ENCODE peak calls at places on chromosome 1, in eight cellular contexts. One of them, this sample, is unnamed.
A peak's percentile ranks its signal among the peaks of the same experiment; 100 is the strongest.

GRCh38 chr1:156368889-156369684 is at the start of gene RHBG:
- DNase-seq in body of pancreas: peak; percentile 86
- DNase-seq in GM06990: no peak
- DNase-seq in LNCaP clone FGC: peak; percentile 22
- DNase-seq in upper lobe of right lung: peak; percentile 87
- DNase-seq in nephron progenitor cell: peak; percentile 56
- DNase-seq in H9: peak; percentile 84
- DNase-seq in dorsolateral prefrontal cortex: no peak
- DNase-seq in this sample: peak; percentile 45

GRCh38 chr1:164723296-164723731 is 164.3 kb downstream of the PBX1 start:
- DNase-seq in nephron progenitor cell: no peak
- DNase-seq in LNCaP clone FGC: no peak
- DNase-seq in dorsolateral prefrontal cortex: no peak
- DNase-seq in upper lobe of right lung: no peak
- DNase-seq in GM06990: no peak
- DNase-seq in body of pancreas: peak; percentile 67
- DNase-seq in H9: no peak
- DNase-seq in this sample: no peak

GRCh38 chr1:87956766-87957165 is 628.1 kb downstream of the LMO4 start:
- DNase-seq in GM06990: no peak
- DNase-seq in nephron progenitor cell: no peak
- DNase-seq in H9: no peak
- DNase-seq in body of pancreas: no peak
- DNase-seq in upper lobe of right lung: no peak
- DNase-seq in dorsolateral prefrontal cortex: no peak
- DNase-seq in LNCaP clone FGC: no peak
- DNase-seq in this sample: no peak

GRCh38 chr1:214316597-214316996 is 35.6 kb downstream of the SMYD2 start:
- DNase-seq in H9: peak; percentile 86
- DNase-seq in upper lobe of right lung: no peak
- DNase-seq in body of pancreas: peak; percentile 49
- DNase-seq in LNCaP clone FGC: peak; percentile 28
- DNase-seq in GM06990: no peak
- DNase-seq in nephron progenitor cell: no peak
- DNase-seq in dorsolateral prefrontal cortex: no peak
- DNase-seq in this sample: no peak

GRCh38 chr1:164961714-164962113 is 394.8 kb downstream of the LMX1A start:
- DNase-seq in GM06990: no peak
- DNase-seq in body of pancreas: no peak
- DNase-seq in LNCaP clone FGC: no peak
- DNase-seq in nephron progenitor cell: no peak
- DNase-seq in dorsolateral prefrontal cortex: no peak
- DNase-seq in upper lobe of right lung: no peak
- DNase-seq in H9: no peak
- DNase-seq in this sample: no peak

GRCh38 chr1:162070094-162070748 is 730 bp downstream of the NOS1AP start:
- DNase-seq in body of pancreas: peak; percentile 65
- DNase-seq in LNCaP clone FGC: no peak
- DNase-seq in H9: peak; percentile 60
- DNase-seq in nephron progenitor cell: no peak
- DNase-seq in GM06990: peak; percentile 10
- DNase-seq in dorsolateral prefrontal cortex: no peak
- DNase-seq in upper lobe of right lung: peak; percentile 65
- DNase-seq in this sample: no peak

GRCh38 chr1:226424228-226425003 is 16.5 kb upstream of the PARP1 start:
- DNase-seq in LNCaP clone FGC: no peak
- DNase-seq in GM06990: no peak
- DNase-seq in H9: no peak
- DNase-seq in body of pancreas: no peak
- DNase-seq in dorsolateral prefrontal cortex: no peak
- DNase-seq in upper lobe of right lung: no peak
- DNase-seq in nephron progenitor cell: no peak
- DNase-seq in this sample: no peak

GRCh38 chr1:199931666-199932377 is 95.7 kb upstream of the NR5A2 start:
- DNase-seq in H9: no peak
- DNase-seq in dorsolateral prefrontal cortex: no peak
- DNase-seq in nephron progenitor cell: no peak
- DNase-seq in GM06990: no peak
- DNase-seq in upper lobe of right lung: no peak
- DNase-seq in body of pancreas: peak; percentile 17
- DNase-seq in LNCaP clone FGC: no peak
- DNase-seq in this sample: no peak

GRCh38 chr1:17587693-17588047 is 48.2 kb downstream of the ARHGEF10L start:
- DNase-seq in GM06990: no peak
- DNase-seq in LNCaP clone FGC: no peak
- DNase-seq in H9: peak; percentile 80
- DNase-seq in body of pancreas: no peak
- DNase-seq in dorsolateral prefrontal cortex: no peak
- DNase-seq in nephron progenitor cell: no peak
- DNase-seq in upper lobe of right lung: no peak
- DNase-seq in this sample: no peak

GRCh38 chr1:118075116-118075515 is 109.9 kb downstream of the SPAG17 start:
- DNase-seq in LNCaP clone FGC: no peak
- DNase-seq in dorsolateral prefrontal cortex: no peak
- DNase-seq in nephron progenitor cell: no peak
- DNase-seq in GM06990: no peak
- DNase-seq in body of pancreas: no peak
- DNase-seq in upper lobe of right lung: no peak
- DNase-seq in H9: no peak
- DNase-seq in this sample: no peak

GRCh38 chr1:63643517-63643916 is 50.3 kb downstream of the PGM1 start:
- DNase-seq in GM06990: no peak
- DNase-seq in dorsolateral prefrontal cortex: no peak
- DNase-seq in body of pancreas: no peak
- DNase-seq in upper lobe of right lung: no peak
- DNase-seq in H9: no peak
- DNase-seq in nephron progenitor cell: no peak
- DNase-seq in LNCaP clone FGC: no peak
- DNase-seq in this sample: no peak

GRCh38 chr1:239545466-239545865 is 159.1 kb downstream of the CHRM3 start:
- DNase-seq in GM06990: no peak
- DNase-seq in H9: no peak
- DNase-seq in body of pancreas: no peak
- DNase-seq in upper lobe of right lung: no peak
- DNase-seq in LNCaP clone FGC: no peak
- DNase-seq in dorsolateral prefrontal cortex: no peak
- DNase-seq in nephron progenitor cell: no peak
- DNase-seq in this sample: no peak

GRCh38 chr1:24762133-24762676 is 17.0 kb downstream of the CLIC4 start:
- DNase-seq in LNCaP clone FGC: no peak
- DNase-seq in upper lobe of right lung: no peak
- DNase-seq in GM06990: no peak
- DNase-seq in nephron progenitor cell: no peak
- DNase-seq in dorsolateral prefrontal cortex: no peak
- DNase-seq in H9: no peak
- DNase-seq in body of pancreas: no peak
- DNase-seq in this sample: no peak

GRCh38 chr1:4587721-4588120 is 66.7 kb upstream of the AJAP1 start:
- DNase-seq in dorsolateral prefrontal cortex: no peak
- DNase-seq in GM06990: no peak
- DNase-seq in nephron progenitor cell: no peak
- DNase-seq in LNCaP clone FGC: no peak
- DNase-seq in body of pancreas: no peak
- DNase-seq in upper lobe of right lung: no peak
- DNase-seq in H9: no peak
- DNase-seq in this sample: no peak

GRCh38 chr1:94246692-94247145 is 9.3 kb upstream of the ARHGAP29 start:
- DNase-seq in nephron progenitor cell: peak; percentile 11
- DNase-seq in upper lobe of right lung: no peak
- DNase-seq in H9: no peak
- DNase-seq in body of pancreas: no peak
- DNase-seq in GM06990: no peak
- DNase-seq in LNCaP clone FGC: no peak
- DNase-seq in dorsolateral prefrontal cortex: no peak
- DNase-seq in this sample: no peak

GRCh38 chr1:107952989-107953388 is 12.0 kb downstream of the VAV3 start:
- DNase-seq in H9: no peak
- DNase-seq in dorsolateral prefrontal cortex: no peak
- DNase-seq in upper lobe of right lung: no peak
- DNase-seq in LNCaP clone FGC: no peak
- DNase-seq in nephron progenitor cell: no peak
- DNase-seq in GM06990: no peak
- DNase-seq in body of pancreas: no peak
- DNase-seq in this sample: no peak

GRCh38 chr1:27127419-27127818 is 27.5 kb downstream of the SLC9A1 start:
- DNase-seq in GM06990: no peak
- DNase-seq in upper lobe of right lung: no peak
- DNase-seq in body of pancreas: no peak
- DNase-seq in nephron progenitor cell: no peak
- DNase-seq in LNCaP clone FGC: no peak
- DNase-seq in dorsolateral prefrontal cortex: no peak
- DNase-seq in H9: no peak
- DNase-seq in this sample: no peak

GRCh38 chr1:244349103-244349531 is 102.6 kb downstream of the ADSS2 start:
- DNase-seq in LNCaP clone FGC: no peak
- DNase-seq in GM06990: no peak
- DNase-seq in body of pancreas: peak; percentile 46
- DNase-seq in nephron progenitor cell: no peak
- DNase-seq in H9: peak; percentile 7
- DNase-seq in dorsolateral prefrontal cortex: no peak
- DNase-seq in upper lobe of right lung: no peak
- DNase-seq in this sample: no peak

GRCh38 chr1:28173151-28173979 is 3.1 kb downstream of the PTAFR start:
- DNase-seq in H9: no peak
- DNase-seq in nephron progenitor cell: no peak
- DNase-seq in dorsolateral prefrontal cortex: peak; percentile 50
- DNase-seq in body of pancreas: no peak
- DNase-seq in GM06990: peak; percentile 52
- DNase-seq in LNCaP clone FGC: no peak
- DNase-seq in upper lobe of right lung: no peak
- DNase-seq in this sample: no peak

GRCh38 chr1:171611306-171611705 is 10.7 kb upstream of the MYOCOS start:
- DNase-seq in nephron progenitor cell: no peak
- DNase-seq in dorsolateral prefrontal cortex: no peak
- DNase-seq in GM06990: no peak
- DNase-seq in LNCaP clone FGC: no peak
- DNase-seq in body of pancreas: no peak
- DNase-seq in upper lobe of right lung: no peak
- DNase-seq in H9: no peak
- DNase-seq in this sample: no peak

GRCh38 chr1:45002650-45003645 is 8.2 kb downstream of the HECTD3 start:
- DNase-seq in body of pancreas: no peak
- DNase-seq in H9: no peak
- DNase-seq in GM06990: no peak
- DNase-seq in upper lobe of right lung: peak; percentile 53
- DNase-seq in dorsolateral prefrontal cortex: no peak
- DNase-seq in nephron progenitor cell: no peak
- DNase-seq in LNCaP clone FGC: no peak
- DNase-seq in this sample: no peak

GRCh38 chr1:200556005-200556404 is 64.5 kb downstream of the KIF14 start:
- DNase-seq in dorsolateral prefrontal cortex: no peak
- DNase-seq in upper lobe of right lung: no peak
- DNase-seq in body of pancreas: no peak
- DNase-seq in nephron progenitor cell: no peak
- DNase-seq in GM06990: no peak
- DNase-seq in LNCaP clone FGC: no peak
- DNase-seq in H9: no peak
- DNase-seq in this sample: no peak

GRCh38 chr1:214939180-214939579 is 143.4 kb upstream of the KCNK2 start:
- DNase-seq in dorsolateral prefrontal cortex: no peak
- DNase-seq in body of pancreas: no peak
- DNase-seq in LNCaP clone FGC: no peak
- DNase-seq in H9: no peak
- DNase-seq in upper lobe of right lung: no peak
- DNase-seq in GM06990: no peak
- DNase-seq in nephron progenitor cell: no peak
- DNase-seq in this sample: no peak

GRCh38 chr1:145962157-145963102 is 1.9 kb downstream of the ANKRD34A start:
- DNase-seq in H9: no peak
- DNase-seq in dorsolateral prefrontal cortex: peak; percentile 75
- DNase-seq in upper lobe of right lung: peak; percentile 77
- DNase-seq in nephron progenitor cell: peak; percentile 28
- DNase-seq in LNCaP clone FGC: no peak
- DNase-seq in body of pancreas: no peak
- DNase-seq in GM06990: peak; percentile 37
- DNase-seq in this sample: no peak

GRCh38 chr1:226100436-226101347 is 38.2 kb downstream of the H3-3A start:
- DNase-seq in dorsolateral prefrontal cortex: peak; percentile 48
- DNase-seq in GM06990: no peak
- DNase-seq in H9: no peak
- DNase-seq in LNCaP clone FGC: no peak
- DNase-seq in upper lobe of right lung: peak; percentile 75
- DNase-seq in body of pancreas: peak; percentile 49
- DNase-seq in nephron progenitor cell: peak; percentile 57
- DNase-seq in this sample: no peak

GRCh38 chr1:206797534-206798383 is 25.5 kb upstream of the IL10 start:
- DNase-seq in body of pancreas: peak; percentile 87
- DNase-seq in LNCaP clone FGC: no peak
- DNase-seq in GM06990: no peak
- DNase-seq in dorsolateral prefrontal cortex: no peak
- DNase-seq in H9: peak; percentile 65
- DNase-seq in upper lobe of right lung: no peak
- DNase-seq in nephron progenitor cell: peak; percentile 21
- DNase-seq in this sample: no peak

GRCh38 chr1:155273134-155273982 is at the start of gene CLK2:
- DNase-seq in nephron progenitor cell: peak; percentile 96
- DNase-seq in H9: peak; percentile 98
- DNase-seq in upper lobe of right lung: peak; percentile 99
- DNase-seq in body of pancreas: peak; percentile 96
- DNase-seq in LNCaP clone FGC: peak; percentile 81
- DNase-seq in GM06990: peak; percentile 99
- DNase-seq in dorsolateral prefrontal cortex: peak; percentile 93
- DNase-seq in this sample: peak; percentile 90

GRCh38 chr1:178379807-178380206 is 117.0 kb downstream of the CLEC20A start:
- DNase-seq in nephron progenitor cell: peak; percentile 54
- DNase-seq in dorsolateral prefrontal cortex: no peak
- DNase-seq in upper lobe of right lung: no peak
- DNase-seq in H9: peak; percentile 68
- DNase-seq in LNCaP clone FGC: no peak
- DNase-seq in body of pancreas: no peak
- DNase-seq in GM06990: no peak
- DNase-seq in this sample: no peak
- TF ChIP-seq CTCF in nephron progenitor cell: peak; percentile 73
- TF ChIP-seq CTCF in dorsolateral prefrontal cortex: no peak
- TF ChIP-seq CTCF in upper lobe of right lung: no peak
- TF ChIP-seq CTCF in H9: peak; percentile 88
- TF ChIP-seq CTCF in LNCaP clone FGC: peak; percentile 15
- TF ChIP-seq CTCF in body of pancreas: no peak
- TF ChIP-seq CTCF in GM06990: peak; percentile 34
- TF ChIP-seq CTCF in this sample: peak; percentile 43

GRCh38 chr1:192580351-192580962 is 4.9 kb downstream of the RGS1 start:
- DNase-seq in GM06990: no peak
- DNase-seq in H9: no peak
- DNase-seq in nephron progenitor cell: no peak
- DNase-seq in body of pancreas: peak; percentile 61
- DNase-seq in dorsolateral prefrontal cortex: no peak
- DNase-seq in LNCaP clone FGC: peak; percentile 32
- DNase-seq in upper lobe of right lung: no peak
- DNase-seq in this sample: no peak
- TF ChIP-seq CTCF in GM06990: peak; percentile 42
- TF ChIP-seq CTCF in H9: peak; percentile 53
- TF ChIP-seq CTCF in nephron progenitor cell: no peak
- TF ChIP-seq CTCF in body of pancreas: peak; percentile 78
- TF ChIP-seq CTCF in dorsolateral prefrontal cortex: peak; percentile 11
- TF ChIP-seq CTCF in LNCaP clone FGC: peak; percentile 74
- TF ChIP-seq CTCF in upper lobe of right lung: peak; percentile 39
- TF ChIP-seq CTCF in this sample: peak; percentile 28

GRCh38 chr1:78607944-78608343 is 12.3 kb upstream of the IFI44L start:
- DNase-seq in dorsolateral prefrontal cortex: no peak
- DNase-seq in H9: peak; percentile 37
- DNase-seq in LNCaP clone FGC: no peak
- DNase-seq in body of pancreas: no peak
- DNase-seq in upper lobe of right lung: no peak
- DNase-seq in nephron progenitor cell: no peak
- DNase-seq in GM06990: no peak
- DNase-seq in this sample: no peak
- TF ChIP-seq CTCF in dorsolateral prefrontal cortex: no peak
- TF ChIP-seq CTCF in H9: no peak
- TF ChIP-seq CTCF in LNCaP clone FGC: no peak
- TF ChIP-seq CTCF in body of pancreas: no peak
- TF ChIP-seq CTCF in upper lobe of right lung: no peak
- TF ChIP-seq CTCF in nephron progenitor cell: no peak
- TF ChIP-seq CTCF in GM06990: no peak
- TF ChIP-seq CTCF in this sample: no peak

GRCh38 chr1:1075148-1075935 is 1.2 kb upstream of the RNF223 start:
- DNase-seq in GM06990: no peak
- DNase-seq in H9: no peak
- DNase-seq in upper lobe of right lung: peak; percentile 61
- DNase-seq in LNCaP clone FGC: no peak
- DNase-seq in dorsolateral prefrontal cortex: no peak
- DNase-seq in nephron progenitor cell: peak; percentile 7
- DNase-seq in body of pancreas: no peak
- DNase-seq in this sample: no peak
- TF ChIP-seq CTCF in GM06990: no peak
- TF ChIP-seq CTCF in H9: no peak
- TF ChIP-seq CTCF in upper lobe of right lung: no peak
- TF ChIP-seq CTCF in LNCaP clone FGC: no peak
- TF ChIP-seq CTCF in dorsolateral prefrontal cortex: no peak
- TF ChIP-seq CTCF in nephron progenitor cell: no peak
- TF ChIP-seq CTCF in body of pancreas: no peak
- TF ChIP-seq CTCF in this sample: no peak